ENCODE peak calls at places on chromosomes 16 and 17, in eight cellular contexts. U, B, K, H, R, D, F and C are unnamed samples.

GRCh38 chr17:6507535-6507934 is 48.8 kb downstream of the PITPNM3 start:
- DNase-seq in U (no peak), B (no peak), K (no peak), H (no peak), R (no peak), D (peak), F (no peak), C (no peak)

GRCh38 chr17:18181358-18181757 is 2.3 kb upstream of the ALKBH5 start:
- DNase-seq in U (no peak), B (no peak), K (no peak), H (no peak), R (no peak), D (no peak), F (no peak), C (peak)

GRCh38 chr17:32819035-32819434 is 57.9 kb downstream of the MYO1D start:
- DNase-seq in U (no peak), B (no peak), K (no peak), H (no peak), R (peak), D (no peak), F (no peak), C (no peak)

GRCh38 chr16:11621920-11622651 is 35.4 kb upstream of the LITAF start:
- DNase-seq in U (peak), B (peak), K (no peak), H (no peak), R (peak), D (no peak), F (no peak), C (peak)

GRCh38 chr16:72952404-72953301 is 95.3 kb downstream of the ZFHX3 start:
- DNase-seq in U (no peak), B (no peak), K (no peak), H (no peak), R (peak), D (no peak), F (no peak), C (no peak)

GRCh38 chr17:44587339-44587738 is 30.1 kb downstream of the FZD2 start:
- DNase-seq in U (no peak), B (no peak), K (peak), H (peak), R (peak), D (no peak), F (no peak), C (no peak)

GRCh38 chr16:71537643-71538042 is 11.4 kb downstream of the CHST4 start:
- DNase-seq in U (peak), B (peak), K (no peak), H (peak), R (peak), D (no peak), F (no peak), C (peak)

GRCh38 chr16:2776500-2777139 is 460 bp downstream of the ELOB start:
- DNase-seq in U (no peak), B (peak), K (peak), H (no peak), R (no peak), D (no peak), F (no peak), C (peak)

GRCh38 chr17:74478369-74479100 is 12.1 kb downstream of the CD300A start:
- DNase-seq in U (no peak), B (no peak), K (no peak), H (peak), R (peak), D (no peak), F (no peak), C (peak)

GRCh38 chr17:29562615-29563014 is 4.2 kb downstream of the ABHD15 start:
- DNase-seq in U (no peak), B (no peak), K (no peak), H (no peak), R (no peak), D (no peak), F (no peak), C (no peak)

GRCh38 chr16:29986231-29986630 is 9.2 kb downstream of the HIRIP3 start:
- DNase-seq in U (no peak), B (no peak), K (no peak), H (no peak), R (no peak), D (no peak), F (no peak), C (no peak)

GRCh38 chr17:50206604-50207293 is 5.3 kb upstream of the COL1A1 start:
- DNase-seq in U (peak), B (no peak), K (peak), H (no peak), R (peak), D (no peak), F (peak), C (peak)

GRCh38 chr17:64938925-64939474 is 19.7 kb upstream of the LRRC37A3 start:
- DNase-seq in U (peak), B (peak), K (peak), H (peak), R (peak), D (no peak), F (no peak), C (peak)

GRCh38 chr17:18008496-18009268 is 30.3 kb downstream of the ATPAF2 start:
- DNase-seq in U (no peak), B (no peak), K (no peak), H (no peak), R (peak), D (no peak), F (no peak), C (no peak)

GRCh38 chr16:14180431-14181059 is 109.4 kb downstream of the MRTFB start:
- DNase-seq in U (peak), B (no peak), K (peak), H (no peak), R (no peak), D (no peak), F (no peak), C (no peak)

GRCh38 chr17:40960144-40960543 is 6.6 kb downstream of the KRT39 start:
- DNase-seq in U (no peak), B (no peak), K (no peak), H (peak), R (no peak), D (no peak), F (no peak), C (no peak)

GRCh38 chr16:47142469-47143328 is 1.0 kb downstream of the NETO2 start:
- DNase-seq in U (peak), B (peak), K (peak), H (peak), R (peak), D (no peak), F (no peak), C (peak)

GRCh38 chr17:69012895-69013805 is 47.6 kb downstream of the ABCA9 start:
- DNase-seq in U (no peak), B (no peak), K (no peak), H (no peak), R (no peak), D (no peak), F (no peak), C (no peak)

GRCh38 chr16:66511615-66512500 is 38.1 kb downstream of the TK2 start:
- DNase-seq in U (no peak), B (no peak), K (no peak), H (peak), R (no peak), D (no peak), F (no peak), C (no peak)
- TF ChIP-seq CTCF in U (no peak), B (no peak), K (no peak), H (no peak), R (peak), D (no peak), F (peak), C (no peak)

GRCh38 chr16:21599158-21599993 is at the start of gene METTL9:
- DNase-seq in U (peak), B (peak), K (peak), H (peak), R (peak), D (peak), F (peak), C (peak)
- TF ChIP-seq CTCF in U (no peak), B (no peak), K (no peak), H (no peak), R (no peak), D (no peak), F (no peak), C (no peak)

GRCh38 chr17:15048381-15048780 is 216.7 kb downstream of the PMP22 start:
- DNase-seq in U (no peak), B (no peak), K (no peak), H (no peak), R (no peak), D (no peak), F (no peak), C (no peak)
- TF ChIP-seq CTCF in U (no peak), B (no peak), K (no peak), H (no peak), R (no peak), D (no peak), F (no peak), C (no peak)

GRCh38 chr17:54085934-54086333 is 263.2 kb downstream of the KIF2B start:
- DNase-seq in U (peak), B (no peak), K (no peak), H (no peak), R (no peak), D (no peak), F (no peak), C (no peak)
- TF ChIP-seq CTCF in U (no peak), B (no peak), K (no peak), H (no peak), R (no peak), D (no peak), F (no peak), C (no peak)